ENCODE peak calls at places on chromosome 15, in four cellular contexts. A is brain microvascular endothelial cell, V is cardiac muscle cell, M is upper lobe of right lung. Q is an unnamed sample.

GRCh38 chr15:31280037-31280830 is 46.4 kb upstream of the KLF13 start:
- DNase-seq in A (no peak), V (no peak), M (peak), Q (peak)

GRCh38 chr15:100078511-100079220 is 263.1 kb downstream of the ADAMTS17 start:
- DNase-seq in A (no peak), V (peak), M (no peak), Q (no peak)

GRCh38 chr15:71288348-71288955 is 173.2 kb downstream of the THSD4 start:
- DNase-seq in A (no peak), V (no peak), M (no peak), Q (no peak)

GRCh38 chr15:32994810-32995424 is 199.6 kb downstream of the FMN1 start:
- DNase-seq in A (peak), V (peak), M (no peak), Q (peak)

GRCh38 chr15:95948371-95948770 is 382.1 kb upstream of the NR2F2 start:
- DNase-seq in A (no peak), V (no peak), M (no peak), Q (no peak)

GRCh38 chr15:90479656-90480055 is 50.1 kb upstream of the CRTC3 start:
- DNase-seq in A (peak), V (peak), M (no peak), Q (no peak)

GRCh38 chr15:65177901-65178300 is 7.2 kb downstream of the CLPX start:
- DNase-seq in A (no peak), V (no peak), M (no peak), Q (peak)

GRCh38 chr15:31843426-31844055 is 186.8 kb upstream of the CHRNA7 start:
- DNase-seq in A (no peak), V (no peak), M (no peak), Q (no peak)

GRCh38 chr15:62059818-62060115 is 480 bp downstream of the VPS13C start:
- DNase-seq in A (peak), V (peak), M (peak), Q (peak)

GRCh38 chr15:52112203-52112750 is 298 bp downstream of the BCL2L10 start:
- DNase-seq in A (no peak), V (no peak), M (peak), Q (no peak)

GRCh38 chr15:98126326-98127090 is 166.0 kb downstream of the ARRDC4 start:
- DNase-seq in A (no peak), V (no peak), M (no peak), Q (no peak)

GRCh38 chr15:52466134-52466701 is 62.5 kb downstream of the MYO5A start:
- DNase-seq in A (no peak), V (no peak), M (peak), Q (no peak)

GRCh38 chr15:40871749-40872617 is 2.1 kb downstream of the RHOV start:
- DNase-seq in A (no peak), V (no peak), M (peak), Q (no peak)

GRCh38 chr15:31024330-31024729 is 32.9 kb upstream of the MTMR10 start:
- DNase-seq in A (peak), V (peak), M (no peak), Q (peak)

GRCh38 chr15:94066046-94066445 is 165.3 kb upstream of the MCTP2 start:
- DNase-seq in A (no peak), V (no peak), M (no peak), Q (no peak)

GRCh38 chr15:65355173-65355982 is 22.4 kb downstream of the IGDCC3 start:
- DNase-seq in A (no peak), V (no peak), M (no peak), Q (no peak)

GRCh38 chr15:84880822-84881519 is 3.5 kb upstream of the SLC28A1 start:
- DNase-seq in A (no peak), V (no peak), M (no peak), Q (no peak)

GRCh38 chr15:40479024-40479423 is 8.2 kb downstream of the CHST14 start:
- DNase-seq in A (no peak), V (no peak), M (peak), Q (no peak)

GRCh38 chr15:78716651-78717050 is 75.6 kb upstream of the CHRNB4 start:
- DNase-seq in A (peak), V (no peak), M (no peak), Q (no peak)

GRCh38 chr15:72824781-72825180 is 41.2 kb upstream of the ADPGK start:
- DNase-seq in A (no peak), V (no peak), M (no peak), Q (no peak)

GRCh38 chr15:57607570-57608000 is 15.9 kb downstream of the MYZAP start:
- DNase-seq in A (peak), V (peak), M (peak), Q (peak)

GRCh38 chr15:31149987-31150386 is 48.5 kb upstream of the TRPM1 start:
- DNase-seq in A (no peak), V (no peak), M (no peak), Q (no peak)

GRCh38 chr15:27764339-27764738 is 334.8 kb downstream of the OCA2 start:
- DNase-seq in A (no peak), V (no peak), M (no peak), Q (no peak)

GRCh38 chr15:77145370-77145769 is 74.5 kb upstream of the TSPAN3 start:
- DNase-seq in A (no peak), V (no peak), M (no peak), Q (no peak)

GRCh38 chr15:64519897-64520296 is 59.5 kb downstream of the ZNF609 start:
- DNase-seq in A (no peak), V (no peak), M (no peak), Q (no peak)

GRCh38 chr15:51342249-51342999 is 969 bp downstream of the GLDN start:
- DNase-seq in A (no peak), V (no peak), M (no peak), Q (no peak)

GRCh38 chr15:48330855-48331795 is at the start of gene DUT:
- DNase-seq in A (peak), V (peak), M (peak), Q (peak)

GRCh38 chr15:43198992-43199391 is 13.8 kb downstream of the CCNDBP1 start:
- DNase-seq in A (no peak), V (no peak), M (no peak), Q (no peak)

GRCh38 chr15:77052556-77052955 is 18.4 kb downstream of the TSPAN3 start:
- DNase-seq in A (no peak), V (no peak), M (no peak), Q (no peak)

GRCh38 chr15:97893988-97894387 is 66.5 kb upstream of the ARRDC4 start:
- DNase-seq in A (no peak), V (no peak), M (no peak), Q (no peak)

GRCh38 chr15:101439920-101440319 is 49.6 kb downstream of the PCSK6 start:
- DNase-seq in A (no peak), V (peak), M (no peak), Q (peak)

GRCh38 chr15:60021589-60022378 is 17.7 kb downstream of the FOXB1 start:
- DNase-seq in A (no peak), V (peak), M (no peak), Q (no peak)

GRCh38 chr15:79863886-79864285 is 32.9 kb downstream of the MTHFS start:
- DNase-seq in A (no peak), V (no peak), M (no peak), Q (no peak)

GRCh38 chr15:62472616-62473299 is 307.7 kb upstream of the C2CD4B start:
- DNase-seq in A (no peak), V (no peak), M (no peak), Q (no peak)

GRCh38 chr15:99732268-99732641 is 982 bp downstream of the LYSMD4 start:
- DNase-seq in A (no peak), V (peak), M (no peak), Q (peak)

GRCh38 chr15:90664650-90665287 is 52.4 kb upstream of the BLM start:
- DNase-seq in A (peak), V (peak), M (peak), Q (peak)

GRCh38 chr15:63436872-63437375 is 55.3 kb upstream of the CA12 start:
- DNase-seq in A (peak), V (peak), M (peak), Q (peak)

GRCh38 chr15:100167884-100168375 is 173.8 kb downstream of the ADAMTS17 start:
- DNase-seq in A (no peak), V (peak), M (no peak), Q (no peak)

DNA sequence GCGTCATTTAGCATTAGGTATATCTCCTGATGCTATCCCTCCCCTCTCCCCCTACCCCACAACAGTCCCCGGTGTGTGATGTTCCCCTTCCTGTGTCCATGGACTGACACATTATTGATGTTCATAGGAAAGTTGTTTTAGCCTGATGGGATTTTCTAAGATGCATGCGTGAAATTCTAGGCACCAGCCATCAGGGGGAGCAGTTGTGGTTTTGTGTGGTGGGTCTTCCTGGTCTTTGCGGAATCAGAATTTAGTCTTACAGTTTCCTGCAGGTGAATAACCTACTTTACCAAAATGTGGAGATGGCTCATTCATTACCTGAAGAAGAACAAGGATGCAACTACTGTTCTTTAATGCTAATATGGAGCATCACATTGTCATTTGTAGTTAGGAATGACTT is 455.0 kb upstream of the THBS1 start:
- DNase-seq in A (no peak), V (peak), M (no peak), Q (peak)
- TF ChIP-seq CTCF in A (peak), V (peak), M (peak), Q (peak)

DNA sequence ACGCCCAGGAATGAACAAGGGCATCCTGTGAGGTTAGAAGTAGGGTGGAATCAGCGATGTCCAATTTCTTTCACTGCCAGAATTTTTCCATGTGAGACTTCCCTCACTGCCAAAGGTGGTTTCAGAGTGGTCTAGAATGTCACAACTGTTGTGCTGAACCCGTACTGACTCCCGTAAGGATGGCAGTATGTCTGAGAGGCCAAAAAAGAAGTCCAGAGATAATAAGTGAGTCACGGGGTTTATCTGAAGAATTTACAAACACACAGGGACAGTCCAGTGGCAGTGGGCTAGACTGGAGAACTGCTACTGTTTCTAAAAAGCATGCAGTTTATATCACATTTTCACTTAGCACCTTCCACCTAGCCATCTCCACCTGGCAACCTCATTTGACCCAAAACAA is 160.6 kb upstream of the ATP10A start:
- DNase-seq in A (no peak), V (no peak), M (no peak), Q (no peak)
- H3K4me3 ChIP-seq in A (no peak), V (no peak), M (no peak), Q (no peak)

DNA sequence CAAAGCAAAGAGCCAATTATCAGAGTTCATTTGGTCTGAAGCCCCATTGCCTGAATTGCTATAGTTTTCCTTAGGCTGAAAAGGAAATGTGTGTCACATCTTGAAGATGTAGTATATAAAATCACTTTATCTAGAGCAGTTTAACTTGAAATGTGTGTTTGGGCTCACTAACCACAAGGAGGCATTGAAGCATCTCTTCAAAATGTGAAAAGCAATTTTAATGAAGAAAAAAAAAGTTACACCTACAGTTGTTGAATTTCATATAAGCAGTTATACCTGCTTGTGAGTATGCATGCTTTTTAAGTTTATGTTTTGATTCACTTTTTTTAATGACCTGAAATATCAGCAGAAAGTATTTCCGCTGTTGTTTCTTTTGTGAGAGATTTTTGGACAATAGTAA is 129.3 kb downstream of the IQCH start:
- DNase-seq in A (no peak), V (peak), M (no peak), Q (peak)
- TF ChIP-seq CTCF in A (peak), V (no peak), M (no peak), Q (no peak)

DNA sequence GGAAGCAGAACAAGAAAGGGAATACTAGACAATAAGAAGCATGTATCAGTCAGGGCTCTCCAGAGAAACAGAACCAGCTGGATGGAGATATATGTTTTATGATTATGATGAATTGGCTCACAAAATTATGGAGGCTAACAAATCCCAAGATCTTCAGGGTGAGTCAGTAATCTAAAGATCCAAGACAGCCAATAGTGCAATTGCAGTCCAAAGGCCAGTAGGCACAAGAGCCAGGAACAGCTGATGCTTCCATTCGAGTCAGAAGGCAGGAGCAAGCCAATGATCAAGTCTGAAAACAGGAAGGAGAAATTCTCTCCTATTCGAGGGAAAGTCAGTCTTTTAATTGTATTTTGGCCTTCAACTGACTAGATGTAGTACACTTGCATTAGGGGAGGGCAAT is 164.9 kb upstream of the ST8SIA2 start:
- DNase-seq in A (no peak), V (no peak), M (no peak), Q (no peak)
- H3K4me3 ChIP-seq in A (no peak), V (no peak), M (no peak), Q (no peak)

GRCh38 chr15:58770857-58771620 is at the start of gene MINDY2:
- DNase-seq in A (peak), V (peak), M (peak), Q (peak)
- TF ChIP-seq CTCF in A (peak), V (peak), M (peak), Q (peak)

DNA sequence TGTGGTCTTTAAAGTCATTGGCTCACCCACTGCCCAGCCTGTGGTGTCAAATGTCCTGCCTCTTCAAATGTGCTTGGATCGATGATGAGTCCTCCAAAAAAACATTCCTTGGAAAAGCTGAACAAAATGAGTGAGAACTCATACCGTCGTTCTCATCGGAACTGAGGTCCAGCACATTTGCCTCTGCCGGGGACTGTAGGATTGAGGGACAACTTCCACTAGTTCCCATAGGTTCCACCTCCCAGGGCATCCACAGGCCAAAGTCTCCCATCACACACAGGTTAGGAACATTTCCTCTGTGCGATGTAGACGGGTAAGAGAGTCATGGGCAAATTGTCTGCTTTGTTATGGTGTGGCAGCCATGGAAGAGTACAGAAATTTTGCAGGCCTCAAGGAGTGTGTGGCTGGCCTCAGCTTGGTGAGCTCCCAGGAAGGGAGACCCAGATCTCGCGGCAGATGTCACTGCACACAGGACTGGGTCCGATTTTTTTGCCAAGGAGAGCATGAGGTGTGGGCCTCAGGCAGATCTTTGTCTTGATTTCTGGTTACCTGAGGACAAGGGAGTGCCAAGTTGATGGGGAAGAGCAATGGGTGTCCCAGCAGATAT is 115.7 kb downstream of the SNRPN start:
- DNase-seq in A (no peak), V (no peak), M (no peak), Q (no peak)
- H3K4me3 ChIP-seq in A (no peak), V (no peak), M (no peak), Q (no peak)

DNA sequence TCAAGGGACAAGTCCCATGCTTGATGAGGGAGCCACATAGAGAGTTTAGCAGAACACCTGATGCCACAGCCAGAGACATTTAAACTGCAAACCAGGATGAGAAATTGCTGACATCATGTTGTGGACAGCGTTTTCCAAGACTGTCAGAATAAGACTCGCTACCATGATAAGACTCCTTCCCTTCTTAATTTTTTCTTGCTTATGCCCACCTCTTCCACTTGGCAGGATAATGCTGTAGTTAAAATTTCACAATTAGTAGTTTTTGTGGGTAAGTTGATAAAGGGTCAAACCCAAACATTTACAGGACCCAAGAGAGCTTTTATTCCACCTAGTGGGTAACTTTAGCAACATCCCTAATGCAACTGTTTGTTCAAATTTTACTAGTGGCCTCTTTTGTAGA is 3.0 kb upstream of the PIAS1 start:
- DNase-seq in A (no peak), V (no peak), M (no peak), Q (no peak)
- TF ChIP-seq CTCF in A (no peak), V (no peak), M (no peak), Q (no peak)

Q was measured in cardiac fibroblast.